ENCODE peak calls at places on chromosomes 5 and 9, in five cellular contexts. D, R, P, S and F are unnamed samples.

GRCh38 chr9:136665704-136666363 is 3.1 kb downstream of the EGFL7 start:
- DNase-seq in R (no peak), D (no peak), P (no peak), S (no peak), F (no peak)

GRCh38 chr5:149464796-149465489 is 85.9 kb upstream of the IL17B start:
- DNase-seq in R (peak; percentile 52), S (no peak), D (no peak), P (peak; percentile 81), F (no peak)

GRCh38 chr5:75053286-75054109 is 1.1 kb upstream of the GCNT4 start:
- DNase-seq in R (peak; percentile 46), P (peak; percentile 62), S (peak; percentile 84), D (peak; percentile 61), F (peak; percentile 32)

GRCh38 chr5:172129174-172129764 is 58.8 kb downstream of the STK10 start:
- DNase-seq in R (no peak), P (no peak), S (no peak), D (no peak), F (no peak)

GRCh38 chr5:9765421-9765820 is 135.3 kb upstream of the TAS2R1 start:
- DNase-seq in P (no peak), S (no peak), R (no peak), D (no peak), F (no peak)

GRCh38 chr9:34611811-34612787 is at the start of gene RPP25L:
- DNase-seq in S (peak; percentile 95), P (peak; percentile 93), R (peak; percentile 88), D (peak; percentile 87), F (peak; percentile 82)

GRCh38 chr9:2872941-2873323 is 29.0 kb upstream of the PUM3 start:
- DNase-seq in P (no peak), S (no peak), D (no peak), R (no peak), F (no peak)

GRCh38 chr5:153147891-153148623 is 342.4 kb upstream of the GRIA1 start:
- DNase-seq in R (no peak), S (no peak), P (no peak), D (peak; percentile 20), F (no peak)

GRCh38 chr5:16413461-16413860 is 52.1 kb downstream of the ZNF622 start:
- DNase-seq in S (no peak), P (no peak), R (no peak), D (no peak), F (no peak)

GRCh38 chr5:95042040-95042439 is 242.9 kb downstream of the MCTP1 start:
- DNase-seq in P (no peak), S (no peak), D (no peak), R (no peak), F (no peak)

GRCh38 chr5:101605700-101606099 is 690.4 kb downstream of the SLCO4C1 start:
- DNase-seq in P (no peak), R (no peak), D (no peak), S (no peak), F (no peak)

GRCh38 chr9:123225374-123225813 is 43.0 kb downstream of the STRBP start:
- DNase-seq in D (peak; percentile 4), P (peak; percentile 30), R (peak; percentile 14), S (no peak), F (peak; percentile 6)

GRCh38 chr5:167587768-167588167 is 703.7 kb upstream of the WWC1 start:
- DNase-seq in S (no peak), R (peak; percentile 11), P (no peak), D (peak; percentile 35), F (no peak)

GRCh38 chr5:157523976-157524375 is 51.6 kb downstream of the ADAM19 start:
- DNase-seq in S (no peak), P (no peak), R (no peak), D (no peak), F (no peak)

GRCh38 chr5:120684213-120684612 is 220.1 kb downstream of the PRR16 start:
- DNase-seq in S (no peak), P (no peak), D (no peak), R (no peak), F (no peak)

GRCh38 chr5:124341066-124341943 is 405.1 kb downstream of the ZNF608 start:
- DNase-seq in S (no peak), D (no peak), P (no peak), R (no peak), F (no peak)

DNA sequence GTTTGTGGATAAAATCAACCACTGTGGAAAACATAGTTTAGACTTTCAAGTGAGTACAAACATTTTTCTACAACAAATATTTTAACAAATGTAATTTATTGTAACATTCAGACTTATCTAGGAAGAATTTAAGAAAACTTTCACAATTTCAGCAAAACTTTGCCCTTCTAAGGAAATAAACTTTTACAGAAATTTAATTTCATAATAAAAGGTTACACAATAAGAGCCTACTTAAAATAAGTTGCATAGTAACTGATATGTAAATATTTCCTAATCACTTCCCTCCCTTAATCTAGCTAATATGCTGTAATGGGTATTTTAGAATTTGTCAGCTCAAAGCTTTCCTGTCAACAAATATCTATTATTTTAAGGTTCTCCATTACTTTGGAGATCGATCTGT is 1899.9 kb downstream of the MAT2B start:
- DNase-seq in D (no peak), P (no peak), S (no peak), R (no peak), F (no peak)
- H3K9me3 ChIP-seq in D (no peaks in the 10 kb centered on the region), P (no peaks in the 10 kb centered on the region), S (no peaks in the 10 kb centered on the region), R (no peaks in the 10 kb centered on the region), F (no peaks in the 10 kb centered on the region)

GRCh38 chr9:102740578-102740977 is 254.6 kb upstream of the CYLC2 start:
- DNase-seq in S (no peak), P (no peak), D (no peak), R (no peak), F (no peak)
- H3K9me3 ChIP-seq in S (no peaks in the 10 kb centered on the region), P (no peaks in the 10 kb centered on the region), D (no peaks in the 10 kb centered on the region), R (no peaks in the 10 kb centered on the region), F (no peaks in the 10 kb centered on the region)

GRCh38 chr5:179267071-179267670 is 78.1 kb downstream of the ADAMTS2 start:
- DNase-seq in S (peak; percentile 71), P (no peak), R (no peak), D (no peak), F (no peak)
- H3K9me3 ChIP-seq in S (no peaks in the 10 kb centered on the region), P (no peaks in the 10 kb centered on the region), R (no peaks in the 10 kb centered on the region), D (no peaks in the 10 kb centered on the region), F (no peaks in the 10 kb centered on the region)

GRCh38 chr9:1366300-1366699 is 316.1 kb downstream of the DMRT2 start:
- DNase-seq in S (no peak), P (no peak), R (no peak), D (no peak), F (no peak)
- H3K9me3 ChIP-seq in S (peaks cover 3% of the 10 kb centered on the region), P (no peaks in the 10 kb centered on the region), R (no peaks in the 10 kb centered on the region), D (no peaks in the 10 kb centered on the region), F (no peaks in the 10 kb centered on the region)

DNA sequence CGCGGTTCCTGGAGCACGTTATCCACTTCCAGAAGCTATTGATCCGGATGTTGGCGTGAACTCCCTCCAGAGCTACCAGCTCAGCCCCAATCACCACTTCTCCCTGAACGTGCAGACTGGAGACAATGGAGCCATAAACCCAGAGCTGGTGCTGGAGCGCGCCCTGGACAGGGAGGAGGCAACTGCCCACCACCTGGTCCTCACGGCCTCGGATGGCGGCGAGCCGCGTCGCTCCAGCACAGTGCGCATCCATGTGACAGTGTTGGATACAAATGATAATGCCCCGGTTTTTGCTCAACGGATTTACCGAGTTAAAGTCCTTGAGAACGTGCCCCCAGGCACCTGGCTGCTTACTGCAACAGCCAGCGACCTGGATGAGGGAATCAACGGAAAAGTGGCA is 809 bp downstream of the PCDHGA9 start:
- DNase-seq in S (no peak), P (no peak), D (no peak), R (no peak), F (no peak)
- H3K9me3 ChIP-seq in S (peaks cover 39% of the 10 kb centered on the region), P (no peaks in the 10 kb centered on the region), D (peaks cover 84% of the 10 kb centered on the region), R (peaks cover 26% of the 10 kb centered on the region), F (peaks cover 4% of the 10 kb centered on the region)

GRCh38 chr5:56369333-56369947 is 136.3 kb upstream of the ANKRD55 start:
- DNase-seq in R (no peak), D (no peak), P (no peak), S (no peak), F (no peak)
- H3K9me3 ChIP-seq in R (no peaks in the 10 kb centered on the region), D (no peaks in the 10 kb centered on the region), P (no peaks in the 10 kb centered on the region), S (no peaks in the 10 kb centered on the region), F (no peaks in the 10 kb centered on the region)

GRCh38 chr9:135000647-135001245 is 83.0 kb upstream of the FCN1 start:
- DNase-seq in D (no peak), S (no peak), R (no peak), P (no peak), F (no peak)
- H3K9me3 ChIP-seq in D (peaks cover 5% of the 10 kb centered on the region), S (peaks cover 4% of the 10 kb centered on the region), R (peaks cover 4% of the 10 kb centered on the region), P (no peaks in the 10 kb centered on the region), F (no peaks in the 10 kb centered on the region)

DNA sequence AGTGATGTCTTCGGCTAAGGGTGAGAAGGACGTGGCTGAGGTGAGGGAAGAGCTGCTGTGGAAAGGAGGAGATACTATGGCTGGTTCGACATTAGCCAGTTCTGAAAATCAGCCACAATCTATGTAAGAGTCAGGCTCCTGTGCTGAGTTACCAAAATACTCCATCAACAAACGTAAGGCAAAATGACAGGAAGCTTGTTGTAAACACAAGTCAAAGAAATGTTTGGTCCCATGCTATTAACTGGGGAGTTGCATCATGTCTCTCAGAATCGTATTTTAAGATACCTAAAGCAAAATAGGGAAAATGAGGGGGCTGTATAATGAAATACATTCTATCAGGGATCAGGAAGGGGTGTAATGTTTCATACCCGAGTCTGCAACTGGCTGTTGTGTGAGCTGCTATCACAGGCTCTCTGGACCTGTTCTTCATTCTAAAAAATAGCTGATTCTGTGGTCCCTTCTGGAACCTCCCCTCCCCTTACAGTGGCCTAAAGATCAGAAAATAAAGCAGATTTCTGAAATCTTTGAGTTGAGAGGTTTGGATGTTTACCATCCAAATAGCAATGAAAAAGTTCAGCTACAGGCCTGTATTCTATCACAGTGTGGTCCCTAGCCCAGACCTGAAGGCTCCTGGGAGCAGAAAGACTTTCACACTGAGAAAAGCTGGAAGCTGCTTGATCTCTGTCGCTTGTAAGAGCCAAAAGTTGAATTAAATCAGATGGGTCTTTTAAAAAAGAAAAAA is 97.9 kb upstream of the SMC5 start:
- DNase-seq in R (no peak), P (no peak), D (no peak), S (no peak), F (no peak)
- H3K9me3 ChIP-seq in R (no peaks in the 10 kb centered on the region), P (no peaks in the 10 kb centered on the region), D (no peaks in the 10 kb centered on the region), S (no peaks in the 10 kb centered on the region), F (no peaks in the 10 kb centered on the region)